ENCODE peak calls at places on chromosomes 16 and 17, in seven cellular contexts. L is mucosa of descending colon, Q is dorsolateral prefrontal cortex, G is MCF 10A, A is bronchial epithelial cell, T is GM20000, C is nephron progenitor cell. N is an unnamed sample.

GRCh38 chr16:12542818-12543699 is 260.6 kb downstream of the CPPED1 start:
- DNase-seq in L (no peak), Q (peak), G (no peak), A (no peak), T (no peak), C (no peak), N (no peak)

GRCh38 chr17:43020789-43021738 is 1.1 kb downstream of the VAT1 start:
- DNase-seq in L (peak), Q (peak), G (peak), A (peak), T (peak), C (peak), N (no peak)

GRCh38 chr17:81934098-81934757 is 2.9 kb downstream of the PYCR1 start:
- DNase-seq in L (no peak), Q (no peak), G (no peak), A (no peak), T (no peak), C (no peak), N (peak)

GRCh38 chr16:11010576-11011221 is 66.3 kb downstream of the CLEC16A start:
- DNase-seq in L (no peak), Q (no peak), G (peak), A (no peak), T (no peak), C (no peak), N (no peak)

GRCh38 chr16:75264999-75265910 is 13.8 kb upstream of the BCAR1 start:
- DNase-seq in L (peak), Q (peak), G (peak), A (no peak), T (no peak), C (peak), N (peak)

GRCh38 chr16:79843631-79844043 is 243.1 kb upstream of the MAF start:
- DNase-seq in L (no peak), Q (no peak), G (no peak), A (peak), T (no peak), C (no peak), N (no peak)

GRCh38 chr17:4167786-4168185 is 24.8 kb downstream of the CYB5D2 start:
- DNase-seq in L (no peak), Q (peak), G (no peak), A (no peak), T (no peak), C (no peak), N (peak)

GRCh38 chr16:14018848-14019247 is 52.3 kb upstream of the MRTFB start:
- DNase-seq in L (no peak), Q (no peak), G (no peak), A (no peak), T (no peak), C (no peak), N (no peak)

GRCh38 chr17:28573521-28573920 is 2.2 kb upstream of the PIGS start:
- DNase-seq in L (peak), Q (no peak), G (no peak), A (no peak), T (no peak), C (no peak), N (peak)

GRCh38 chr17:62998665-62999393 is 32.8 kb downstream of the TANC2 start:
- DNase-seq in L (no peak), Q (no peak), G (no peak), A (peak), T (no peak), C (no peak), N (no peak)

GRCh38 chr16:75566889-75567255 is 693 bp downstream of the GABARAPL2 start:
- DNase-seq in L (no peak), Q (peak), G (peak), A (no peak), T (peak), C (peak), N (peak)

GRCh38 chr17:48131216-48131824 is 23.8 kb downstream of the SNX11 start:
- DNase-seq in L (peak), Q (peak), G (peak), A (peak), T (peak), C (peak), N (no peak)

GRCh38 chr16:84785843-84786538 is 33.8 kb upstream of the CRISPLD2 start:
- DNase-seq in L (peak), Q (no peak), G (peak), A (peak), T (no peak), C (no peak), N (no peak)

GRCh38 chr16:66304961-66305360 is 61.5 kb upstream of the CDH5 start:
- DNase-seq in L (no peak), Q (no peak), G (no peak), A (no peak), T (no peak), C (no peak), N (no peak)

GRCh38 chr16:56339431-56340195 is 85.7 kb downstream of the AMFR start:
- DNase-seq in L (no peak), Q (no peak), G (no peak), A (no peak), T (no peak), C (no peak), N (no peak)

GRCh38 chr17:56798916-56799315 is 34.8 kb downstream of the C17orf67 start:
- DNase-seq in L (no peak), Q (no peak), G (peak), A (no peak), T (no peak), C (peak), N (no peak)

GRCh38 chr16:70252355-70252988 is 732 bp upstream of the EXOSC6 start:
- DNase-seq in L (no peak), Q (no peak), G (no peak), A (no peak), T (no peak), C (peak), N (peak)

GRCh38 chr16:88628512-88628974 is 9.8 kb upstream of the IL17C start:
- DNase-seq in L (no peak), Q (no peak), G (no peak), A (no peak), T (no peak), C (peak), N (peak)

GRCh38 chr17:38560503-38561318 is 45.0 kb downstream of the SRCIN1 start:
- DNase-seq in L (no peak), Q (no peak), G (peak), A (no peak), T (no peak), C (peak), N (no peak)

GRCh38 chr16:89917773-89918452 is 749 bp upstream of the MC1R start:
- DNase-seq in L (peak), Q (peak), G (peak), A (peak), T (peak), C (peak), N (no peak)

GRCh38 chr16:84482001-84482891 is 22.2 kb downstream of the MEAK7 start:
- DNase-seq in L (no peak), Q (no peak), G (peak), A (peak), T (no peak), C (no peak), N (peak)

GRCh38 chr16:15658149-15658548 is 8.1 kb downstream of the NDE1 start:
- DNase-seq in L (no peak), Q (no peak), G (no peak), A (no peak), T (no peak), C (no peak), N (no peak)

GRCh38 chr17:9475259-9475658 is 100.4 kb downstream of the STX8 start:
- DNase-seq in L (no peak), Q (peak), G (no peak), A (no peak), T (no peak), C (no peak), N (no peak)

GRCh38 chr17:48571024-48571818 is 6.9 kb downstream of the HOXB4 start:
- DNase-seq in L (no peak), Q (no peak), G (no peak), A (no peak), T (no peak), C (peak), N (no peak)

GRCh38 chr17:28941251-28941650 is 10.1 kb downstream of the PHF12 start:
- DNase-seq in L (no peak), Q (no peak), G (no peak), A (no peak), T (no peak), C (no peak), N (no peak)

GRCh38 chr16:86608301-86608747 is 30.0 kb downstream of the FOXL1 start:
- DNase-seq in L (no peak), Q (no peak), G (no peak), A (no peak), T (no peak), C (no peak), N (no peak)

GRCh38 chr17:8846768-8847211 is 20.7 kb downstream of the PIK3R6 start:
- DNase-seq in L (no peak), Q (no peak), G (peak), A (peak), T (no peak), C (no peak), N (no peak)

GRCh38 chr17:37365589-37365988 is 10.2 kb upstream of the C17orf78 start:
- DNase-seq in L (no peak), Q (no peak), G (peak), A (no peak), T (no peak), C (no peak), N (no peak)

GRCh38 chr16:30115238-30115637 is 1.9 kb upstream of the GDPD3 start:
- DNase-seq in L (peak), Q (no peak), G (peak), A (no peak), T (no peak), C (no peak), N (no peak)

GRCh38 chr16:30958164-30959083 is 870 bp downstream of the SETD1A start:
- DNase-seq in L (no peak), Q (peak), G (peak), A (no peak), T (peak), C (no peak), N (no peak)

GRCh38 chr16:2478273-2478672 is 3.3 kb downstream of the TBC1D24 start:
- DNase-seq in L (no peak), Q (no peak), G (no peak), A (no peak), T (no peak), C (no peak), N (no peak)

GRCh38 chr16:3467920-3468319 is 24.4 kb downstream of the NAA60 start:
- DNase-seq in L (no peak), Q (no peak), G (peak), A (peak), T (no peak), C (no peak), N (no peak)

GRCh38 chr17:71200597-71200996 is 920.2 kb upstream of the SOX9 start:
- DNase-seq in L (no peak), Q (no peak), G (no peak), A (no peak), T (no peak), C (no peak), N (no peak)

GRCh38 chr16:83542491-83542890 is 265.3 kb upstream of the HSBP1 start:
- DNase-seq in L (no peak), Q (no peak), G (no peak), A (no peak), T (no peak), C (no peak), N (no peak)

GRCh38 chr17:74776990-74777389 is 845 bp upstream of the NAT9 start:
- DNase-seq in L (no peak), Q (no peak), G (no peak), A (no peak), T (no peak), C (no peak), N (no peak)

GRCh38 chr16:57039148-57039812 is 49.9 kb downstream of the NLRC5 start:
- DNase-seq in L (no peak), Q (no peak), G (no peak), A (no peak), T (peak), C (no peak), N (no peak)

GRCh38 chr16:67357561-67357960 is 30.9 kb downstream of the LRRC36 start:
- DNase-seq in L (no peak), Q (no peak), G (no peak), A (no peak), T (no peak), C (no peak), N (no peak)

GRCh38 chr16:83215417-83216001 is 588.7 kb downstream of the CDH13 start:
- DNase-seq in L (peak), Q (no peak), G (peak), A (peak), T (peak), C (peak), N (no peak)

GRCh38 chr16:68382296-68382718 is 66.0 kb downstream of the SMPD3 start:
- DNase-seq in L (peak), Q (no peak), G (no peak), A (no peak), T (peak), C (no peak), N (peak)
- TF ChIP-seq CTCF in L (peak), Q (no peak), G (peak), A (peak), T (no peak), C (peak), N (peak)

DNA sequence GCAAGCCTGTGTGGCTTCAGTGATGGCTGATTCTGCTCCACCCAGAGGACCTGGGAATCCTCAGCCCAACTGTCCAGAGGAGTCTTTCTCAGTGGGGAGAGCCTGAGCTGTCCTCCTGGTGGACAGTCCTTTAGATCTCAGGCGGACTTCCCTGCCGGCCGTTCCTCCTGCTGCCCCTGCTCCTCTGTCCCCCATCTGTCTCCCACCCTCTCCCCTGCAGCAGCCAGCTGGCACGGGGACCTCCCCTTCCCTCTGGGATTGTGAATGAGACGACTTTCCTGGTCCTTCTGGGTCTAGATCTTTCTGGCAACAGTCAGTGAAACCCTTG is 279.7 kb downstream of the SEC14L1 start:
- DNase-seq in L (no peak), Q (no peak), G (no peak), A (no peak), T (no peak), C (no peak), N (no peak)
- TF ChIP-seq CTCF in L (no peak), Q (no peak), G (no peak), A (no peak), T (no peak), C (no peak), N (peak)

GRCh38 chr16:72530434-72530833 is 358.5 kb upstream of the PMFBP1 start:
- DNase-seq in L (no peak), Q (no peak), G (peak), A (peak), T (peak), C (no peak), N (no peak)
- TF ChIP-seq CTCF in L (no peak), Q (no peak), G (peak), A (peak), T (no peak), C (no peak), N (peak)

GRCh38 chr16:9756434-9756833 is 425.8 kb downstream of the GRIN2A start:
- DNase-seq in L (no peak), Q (no peak), G (no peak), A (no peak), T (no peak), C (no peak), N (no peak)
- TF ChIP-seq CTCF in L (no peak), Q (no peak), G (no peak), A (no peak), T (no peak), C (no peak), N (no peak)

GRCh38 chr17:76737082-76737675 is at the start of gene SRSF2:
- DNase-seq in L (peak), Q (peak), G (peak), A (peak), T (peak), C (peak), N (peak)
- TF ChIP-seq CTCF in L (no peak), Q (no peak), G (no peak), A (no peak), T (no peak), C (no peak), N (no peak)

GRCh38 chr16:81449899-81450608 is 5.4 kb downstream of the CMIP start:
- DNase-seq in L (no peak), Q (no peak), G (no peak), A (no peak), T (no peak), C (no peak), N (no peak)

GRCh38 chr16:81451753-81452680 is 7.4 kb downstream of the CMIP start:
- DNase-seq in L (peak), Q (peak), G (no peak), A (no peak), T (no peak), C (no peak), N (no peak)

GRCh38 chr16:81449241-81449640 is 4.6 kb downstream of the CMIP start:
- DNase-seq in L (no peak), Q (no peak), G (no peak), A (no peak), T (no peak), C (no peak), N (no peak)

GRCh38 chr16:81453091-81453728 is 8.6 kb downstream of the CMIP start:
- DNase-seq in L (no peak), Q (no peak), G (no peak), A (no peak), T (no peak), C (no peak), N (no peak)

GRCh38 chr16:81450783-81451491 is 6.3 kb downstream of the CMIP start:
- DNase-seq in L (no peak), Q (no peak), G (no peak), A (no peak), T (no peak), C (no peak), N (no peak)
- TF ChIP-seq CTCF in L (no peak), Q (no peak), G (no peak), A (no peak), T (no peak), C (no peak), N (peak)

DNA sequence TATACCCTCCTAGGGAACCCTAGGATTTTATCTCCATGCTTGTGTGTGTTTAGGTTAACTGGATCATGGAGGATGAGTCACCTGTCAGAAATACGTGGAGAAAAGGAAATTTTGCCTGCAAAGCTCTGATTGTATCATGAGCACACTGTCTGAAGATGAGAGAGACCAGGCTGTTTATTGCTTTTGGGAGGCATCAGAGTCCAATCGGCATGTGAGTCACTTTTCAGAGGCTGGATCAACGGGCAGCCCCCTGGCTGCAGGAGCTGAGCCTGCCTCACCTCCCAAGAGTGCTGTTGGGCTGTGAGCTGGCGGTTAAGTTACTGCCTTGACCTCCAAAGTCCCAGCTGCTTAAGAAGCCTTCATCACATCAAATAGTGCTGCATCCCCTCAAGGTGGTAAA is 41.5 kb upstream of the MED9 start:
- DNase-seq in L (no peak), Q (no peak), G (peak), A (peak), T (no peak), C (peak), N (no peak)
- TF ChIP-seq CTCF in L (no peak), Q (no peak), G (no peak), A (no peak), T (no peak), C (no peak), N (peak)

GRCh38 chr17:46193246-46193625 is at the start of gene KANSL1:
- DNase-seq in L (peak), Q (peak), G (peak), A (peak), T (peak), C (peak), N (no peak)
- TF ChIP-seq CTCF in L (peak), Q (peak), G (peak), A (peak), T (peak), C (no peak), N (no peak)

DNA sequence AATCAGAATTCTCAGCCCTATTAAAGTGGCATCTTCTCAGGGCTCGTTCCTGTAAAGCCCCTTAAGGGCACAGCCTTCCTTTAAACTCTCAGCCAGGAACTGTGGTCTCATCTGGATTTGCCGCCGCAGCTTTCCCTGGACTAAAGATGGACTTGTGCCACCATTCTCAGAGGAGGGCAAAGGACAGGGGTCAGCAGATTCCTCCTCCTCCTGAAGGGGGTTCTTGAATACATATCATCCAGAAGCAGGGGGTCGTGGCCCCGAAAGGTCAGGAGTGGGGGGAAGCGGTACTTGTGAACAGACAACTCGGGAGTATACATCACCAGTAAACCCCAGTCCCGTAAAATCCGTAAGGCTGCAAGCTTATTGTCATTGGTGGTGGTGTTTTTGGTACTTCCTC is 174.8 kb downstream of the RPTOR start:
- DNase-seq in L (no peak), Q (no peak), G (no peak), A (no peak), T (no peak), C (no peak), N (no peak)
- TF ChIP-seq CTCF in L (no peak), Q (no peak), G (no peak), A (no peak), T (no peak), C (no peak), N (no peak)

N was measured in chondrocyte.